ENCODE peak calls at places on chromosomes 7 and 10, in nine cellular contexts. V is heart left ventricle, T is neuronal stem cell, J is hepatocyte, P is DND-41, I is esophagus squamous epithelium, R is uterus, U is thoracic aorta, F is suprapubic skin. B is an unnamed sample. For H3K4me1, H3K27me3 and H3K9me3, the result is how much of the 10 kb centered on the place peaks cover.

GRCh38 chr7:99143853-99144672 is at the start of gene SMURF1:
- DNase-seq in V (peak), T (peak), J (peak), P (peak), I (no peak), R (peak), U (peak), F (peak), B (peak)

GRCh38 chr10:4546500-4546899 is 279.5 kb upstream of the AKR1E2 start:
- DNase-seq in V (no peak), T (no peak), J (peak), P (peak), I (no peak), R (no peak), U (no peak), F (no peak), B (no peak)

GRCh38 chr7:116805100-116805544 is 57.3 kb upstream of the CAPZA2 start:
- DNase-seq in V (peak), T (no peak), J (peak), P (no peak), I (no peak), R (no peak), U (no peak), F (no peak), B (peak)

GRCh38 chr7:127629268-127629854 is 11.4 kb upstream of the PAX4 start:
- DNase-seq in V (no peak), T (no peak), J (peak), P (peak), I (no peak), R (no peak), U (no peak), F (no peak), B (no peak)

GRCh38 chr10:11610151-11610854 is 1.1 kb downstream of the USP6NL start:
- DNase-seq in V (no peak), T (no peak), J (no peak), P (no peak), I (no peak), R (no peak), U (no peak), F (no peak), B (peak)

GRCh38 chr7:27784399-27785053 is 44.6 kb downstream of the TAX1BP1 start:
- DNase-seq in V (no peak), T (peak), J (peak), P (peak), I (no peak), R (no peak), U (no peak), F (no peak), B (peak)

GRCh38 chr10:81865581-81865980 is 9.4 kb upstream of the NRG3 start:
- DNase-seq in V (no peak), T (no peak), J (no peak), P (no peak), I (no peak), R (no peak), U (no peak), F (no peak), B (peak)

GRCh38 chr10:8325015-8325414 is 270.5 kb downstream of the GATA3 start:
- DNase-seq in V (no peak), T (no peak), J (no peak), P (no peak), I (no peak), R (no peak), U (no peak), F (no peak), B (no peak)

GRCh38 chr7:917255-918117 is 37.0 kb downstream of the ADAP1 start:
- DNase-seq in V (no peak), T (no peak), J (no peak), P (no peak), I (no peak), R (no peak), U (no peak), F (peak), B (no peak)

GRCh38 chr10:123515661-123516060 is 150.5 kb upstream of the GPR26 start:
- DNase-seq in V (no peak), T (no peak), J (no peak), P (no peak), I (no peak), R (no peak), U (no peak), F (no peak), B (no peak)
- H3K4me1 ChIP-seq in V (under half), T (under half), J (under half), P (under half), I (under half), R (under half), U (under half), F (under half), B (under half)

GRCh38 chr7:155482511-155483183 is 24.7 kb downstream of the EN2 start:
- DNase-seq in V (no peak), T (no peak), J (no peak), P (no peak), I (no peak), R (no peak), U (no peak), F (peak), B (no peak)
- H3K27me3 ChIP-seq in V (under half), T (under half), J (half or more), P (under half), I (under half), R (under half), U (under half), F (half or more), B (under half)

DNA sequence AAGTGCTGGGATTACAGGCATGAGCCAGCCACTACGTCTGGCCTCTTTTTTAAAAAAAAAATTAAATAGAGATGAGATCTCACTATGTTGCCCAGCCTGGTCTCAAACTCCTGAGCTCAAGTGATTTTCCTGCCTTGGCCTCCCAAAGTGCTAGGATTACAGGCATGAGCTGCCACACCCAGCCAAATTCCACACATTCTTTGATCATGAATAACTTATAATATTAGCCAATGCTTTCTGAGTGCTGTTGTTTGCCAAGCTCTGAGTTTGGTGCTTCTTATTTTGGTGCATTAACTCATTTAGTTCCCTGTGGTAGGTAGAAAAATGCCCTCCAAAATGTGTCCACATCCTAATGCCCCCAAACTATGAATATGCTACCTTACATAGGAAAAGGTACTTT is 47.2 kb upstream of the MKI67 start:
- DNase-seq in V (no peak), T (no peak), J (no peak), P (no peak), I (no peak), R (no peak), U (no peak), F (no peak), B (no peak)
- H3K9me3 ChIP-seq in V (under half), T (under half), J (under half), P (under half), I (under half), R (under half), U (under half), F (under half), B (under half)

GRCh38 chr7:107890493-107890961 is 456 bp upstream of the DLD start:
- DNase-seq in V (no peak), T (no peak), J (no peak), P (no peak), I (no peak), R (no peak), U (no peak), F (no peak), B (no peak)
- H3K4me1 ChIP-seq in V (under half), T (under half), J (under half), P (under half), I (under half), R (under half), U (under half), F (under half), B (under half)

GRCh38 chr7:33883566-33883965 is 21.8 kb upstream of the BMPER start:
- DNase-seq in V (no peak), T (no peak), J (no peak), P (no peak), I (no peak), R (no peak), U (no peak), F (no peak), B (peak)
- H3K27me3 ChIP-seq in V (under half), T (under half), J (under half), P (under half), I (under half), R (under half), U (under half), F (under half), B (under half)

B was measured in endothelial cell of umbilical vein.